ENCODE peak calls at places on chromosomes 7 and 10, in four cellular contexts. One of them, this sample, is unnamed. For H3K27me3 and H3K9me3, the result is how much of the 10 kb centered on the place peaks cover.

GRCh38 chr10:3178070-3178469 is 5.5 kb upstream of the PITRM1 start:
- DNase-seq in CD8-positive, alpha-beta T cell: no peak
- DNase-seq in effector memory CD4-positive, alpha-beta T cell: no peak
- DNase-seq in mesenchymal stem cell: no peak
- DNase-seq in this sample: no peak

GRCh38 chr7:4268040-4268965 is 413.8 kb upstream of the FOXK1 start:
- DNase-seq in mesenchymal stem cell: no peak
- DNase-seq in CD8-positive, alpha-beta T cell: no peak
- DNase-seq in effector memory CD4-positive, alpha-beta T cell: no peak
- DNase-seq in this sample: no peak

GRCh38 chr10:93826355-93826754 is 67.4 kb upstream of the SLC35G1 start:
- DNase-seq in CD8-positive, alpha-beta T cell: no peak
- DNase-seq in effector memory CD4-positive, alpha-beta T cell: no peak
- DNase-seq in mesenchymal stem cell: peak
- DNase-seq in this sample: no peak

GRCh38 chr10:17240617-17241016 is 12.6 kb downstream of the VIM start:
- DNase-seq in CD8-positive, alpha-beta T cell: no peak
- DNase-seq in mesenchymal stem cell: peak
- DNase-seq in effector memory CD4-positive, alpha-beta T cell: no peak
- DNase-seq in this sample: no peak

GRCh38 chr10:983951-984705 is 4.1 kb upstream of the GTPBP4 start:
- DNase-seq in mesenchymal stem cell: no peak
- DNase-seq in effector memory CD4-positive, alpha-beta T cell: no peak
- DNase-seq in CD8-positive, alpha-beta T cell: no peak
- DNase-seq in this sample: no peak

GRCh38 chr7:132516042-132516840 is 60.0 kb downstream of the PLXNA4 start:
- DNase-seq in mesenchymal stem cell: peak
- DNase-seq in effector memory CD4-positive, alpha-beta T cell: no peak
- DNase-seq in CD8-positive, alpha-beta T cell: no peak
- DNase-seq in this sample: no peak

GRCh38 chr7:67478066-67478465 is 481.4 kb downstream of the TYW1 start:
- DNase-seq in CD8-positive, alpha-beta T cell: no peak
- DNase-seq in effector memory CD4-positive, alpha-beta T cell: no peak
- DNase-seq in mesenchymal stem cell: no peak
- DNase-seq in this sample: no peak

GRCh38 chr10:128274938-128275337 is 148.7 kb upstream of the MKI67 start:
- DNase-seq in mesenchymal stem cell: peak
- DNase-seq in effector memory CD4-positive, alpha-beta T cell: no peak
- DNase-seq in CD8-positive, alpha-beta T cell: no peak
- DNase-seq in this sample: no peak

GRCh38 chr7:134547738-134548054 is 1.2 kb upstream of the AKR1B15 start:
- DNase-seq in mesenchymal stem cell: peak
- DNase-seq in CD8-positive, alpha-beta T cell: no peak
- DNase-seq in effector memory CD4-positive, alpha-beta T cell: no peak
- DNase-seq in this sample: no peak

GRCh38 chr7:100612730-100613446 is 548 bp downstream of the MOSPD3 start:
- DNase-seq in CD8-positive, alpha-beta T cell: no peak
- DNase-seq in effector memory CD4-positive, alpha-beta T cell: no peak
- DNase-seq in mesenchymal stem cell: peak
- DNase-seq in this sample: peak

GRCh38 chr10:108319434-108320222 is 1155.1 kb upstream of the SORCS1 start:
- DNase-seq in effector memory CD4-positive, alpha-beta T cell: no peak
- DNase-seq in mesenchymal stem cell: no peak
- DNase-seq in CD8-positive, alpha-beta T cell: no peak
- DNase-seq in this sample: no peak

GRCh38 chr10:36538945-36539586 is 586.3 kb upstream of the ANKRD30A start:
- DNase-seq in mesenchymal stem cell: peak
- DNase-seq in CD8-positive, alpha-beta T cell: no peak
- DNase-seq in effector memory CD4-positive, alpha-beta T cell: no peak
- DNase-seq in this sample: no peak

GRCh38 chr7:146096994-146097393 is 19.6 kb upstream of the CNTNAP2 start:
- DNase-seq in mesenchymal stem cell: no peak
- DNase-seq in effector memory CD4-positive, alpha-beta T cell: no peak
- DNase-seq in CD8-positive, alpha-beta T cell: no peak
- DNase-seq in this sample: no peak

GRCh38 chr7:50857804-50858203 is 75.1 kb upstream of the GRB10 start:
- DNase-seq in CD8-positive, alpha-beta T cell: no peak
- DNase-seq in effector memory CD4-positive, alpha-beta T cell: no peak
- DNase-seq in mesenchymal stem cell: no peak
- DNase-seq in this sample: no peak

GRCh38 chr7:110604885-110605284 is 486.0 kb upstream of the LRRN3 start:
- DNase-seq in CD8-positive, alpha-beta T cell: no peak
- DNase-seq in effector memory CD4-positive, alpha-beta T cell: no peak
- DNase-seq in mesenchymal stem cell: no peak
- DNase-seq in this sample: no peak

GRCh38 chr7:105677803-105678583 is 96.7 kb upstream of the EFCAB10 start:
- DNase-seq in mesenchymal stem cell: no peak
- DNase-seq in effector memory CD4-positive, alpha-beta T cell: peak
- DNase-seq in CD8-positive, alpha-beta T cell: peak
- DNase-seq in this sample: peak

GRCh38 chr7:29479606-29480200 is 83.9 kb upstream of the PRR15 start:
- DNase-seq in CD8-positive, alpha-beta T cell: no peak
- DNase-seq in effector memory CD4-positive, alpha-beta T cell: no peak
- DNase-seq in mesenchymal stem cell: peak
- DNase-seq in this sample: no peak

GRCh38 chr10:86311176-86311575 is 55.4 kb downstream of the GRID1 start:
- DNase-seq in mesenchymal stem cell: no peak
- DNase-seq in effector memory CD4-positive, alpha-beta T cell: no peak
- DNase-seq in CD8-positive, alpha-beta T cell: no peak
- DNase-seq in this sample: no peak

GRCh38 chr7:154910977-154911376 is 91.9 kb downstream of the PAXIP1 start:
- DNase-seq in CD8-positive, alpha-beta T cell: no peak
- DNase-seq in mesenchymal stem cell: no peak
- DNase-seq in effector memory CD4-positive, alpha-beta T cell: no peak
- DNase-seq in this sample: no peak

GRCh38 chr10:49107111-49107889 is 8.0 kb downstream of the VSTM4 start:
- DNase-seq in CD8-positive, alpha-beta T cell: no peak
- DNase-seq in effector memory CD4-positive, alpha-beta T cell: no peak
- DNase-seq in mesenchymal stem cell: no peak
- DNase-seq in this sample: no peak

GRCh38 chr7:43868181-43868580 is 1.1 kb downstream of the MRPS24 start:
- DNase-seq in mesenchymal stem cell: no peak
- DNase-seq in CD8-positive, alpha-beta T cell: no peak
- DNase-seq in effector memory CD4-positive, alpha-beta T cell: no peak
- DNase-seq in this sample: no peak

GRCh38 chr10:75877877-75878276 is 446.5 kb downstream of the LRMDA start:
- DNase-seq in effector memory CD4-positive, alpha-beta T cell: no peak
- DNase-seq in CD8-positive, alpha-beta T cell: no peak
- DNase-seq in mesenchymal stem cell: no peak
- DNase-seq in this sample: no peak

GRCh38 chr10:118542789-118543188 is 52.7 kb downstream of the PRLHR start:
- DNase-seq in CD8-positive, alpha-beta T cell: no peak
- DNase-seq in mesenchymal stem cell: no peak
- DNase-seq in effector memory CD4-positive, alpha-beta T cell: no peak
- DNase-seq in this sample: no peak

GRCh38 chr10:61634711-61635110 is 28.0 kb upstream of the CABCOCO1 start:
- DNase-seq in CD8-positive, alpha-beta T cell: no peak
- DNase-seq in effector memory CD4-positive, alpha-beta T cell: no peak
- DNase-seq in mesenchymal stem cell: peak
- DNase-seq in this sample: no peak

GRCh38 chr10:33134011-33134751 is 176.2 kb upstream of the ITGB1 start:
- DNase-seq in CD8-positive, alpha-beta T cell: peak
- DNase-seq in effector memory CD4-positive, alpha-beta T cell: peak
- DNase-seq in mesenchymal stem cell: peak
- DNase-seq in this sample: peak

GRCh38 chr7:151083071-151083823 is at the start of gene TMUB1:
- DNase-seq in effector memory CD4-positive, alpha-beta T cell: peak
- DNase-seq in mesenchymal stem cell: peak
- DNase-seq in CD8-positive, alpha-beta T cell: peak
- DNase-seq in this sample: peak

GRCh38 chr7:19143930-19144574 is 1.2 kb downstream of the FERD3L start:
- DNase-seq in effector memory CD4-positive, alpha-beta T cell: no peak
- DNase-seq in mesenchymal stem cell: no peak
- DNase-seq in CD8-positive, alpha-beta T cell: no peak
- DNase-seq in this sample: no peak

GRCh38 chr10:86756511-86757109 is at the start of gene BMPR1A:
- DNase-seq in mesenchymal stem cell: no peak
- DNase-seq in effector memory CD4-positive, alpha-beta T cell: no peak
- DNase-seq in CD8-positive, alpha-beta T cell: no peak
- DNase-seq in this sample: no peak

GRCh38 chr10:25843551-25844170 is 90.4 kb upstream of the MYO3A start:
- DNase-seq in effector memory CD4-positive, alpha-beta T cell: no peak
- DNase-seq in mesenchymal stem cell: no peak
- DNase-seq in CD8-positive, alpha-beta T cell: no peak
- DNase-seq in this sample: no peak

GRCh38 chr7:3091631-3092030 is 48.0 kb upstream of the CARD11 start:
- DNase-seq in CD8-positive, alpha-beta T cell: no peak
- DNase-seq in effector memory CD4-positive, alpha-beta T cell: no peak
- DNase-seq in mesenchymal stem cell: no peak
- DNase-seq in this sample: no peak
- H3K4me3 ChIP-seq in CD8-positive, alpha-beta T cell: peak
- H3K4me3 ChIP-seq in effector memory CD4-positive, alpha-beta T cell: no peak
- H3K4me3 ChIP-seq in mesenchymal stem cell: no peak
- H3K4me3 ChIP-seq in this sample: peak

DNA sequence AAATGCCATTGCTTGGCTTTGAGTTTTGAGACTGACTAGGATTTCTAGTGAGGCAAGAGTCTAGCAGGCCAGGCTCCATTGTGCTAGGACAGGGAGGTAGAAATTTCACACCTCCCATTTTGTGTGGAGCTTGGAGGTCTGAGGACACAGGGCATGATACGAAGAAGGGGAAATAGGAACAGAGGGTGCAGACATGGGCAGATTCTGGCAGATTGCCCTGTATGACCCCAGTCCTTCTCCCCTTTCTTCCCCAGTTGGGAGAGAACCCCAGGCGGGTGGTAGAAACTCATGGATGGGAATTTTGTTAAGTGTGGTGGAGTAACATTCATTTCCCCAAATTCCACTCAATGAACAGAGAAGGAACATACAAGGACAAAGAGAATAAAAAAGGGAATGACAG is 54.4 kb downstream of the RAMP3 start:
- DNase-seq in effector memory CD4-positive, alpha-beta T cell: no peak
- DNase-seq in CD8-positive, alpha-beta T cell: no peak
- DNase-seq in mesenchymal stem cell: no peak
- DNase-seq in this sample: no peak
- H3K27me3 ChIP-seq in effector memory CD4-positive, alpha-beta T cell: under half
- H3K27me3 ChIP-seq in CD8-positive, alpha-beta T cell: under half
- H3K27me3 ChIP-seq in mesenchymal stem cell: half or more
- H3K27me3 ChIP-seq in this sample: under half

DNA sequence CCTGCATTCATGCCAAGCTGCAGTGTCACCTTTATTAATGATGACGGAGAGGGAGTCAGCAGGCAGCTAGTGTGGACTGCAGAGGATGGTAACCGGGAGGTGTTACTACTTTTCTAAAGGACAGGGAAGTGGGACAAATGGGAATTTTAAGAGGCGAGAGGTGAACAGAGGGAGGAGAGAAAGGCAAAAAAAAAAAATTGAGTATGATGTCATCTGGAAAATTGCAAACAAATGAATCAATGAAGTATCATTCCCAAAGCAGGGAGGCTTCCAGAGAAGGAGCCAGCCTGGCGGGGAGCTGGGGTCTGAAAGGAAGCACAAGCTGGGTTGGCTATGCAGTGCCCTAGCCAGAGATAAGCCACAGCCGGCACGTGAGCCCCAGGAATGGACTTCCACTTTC is 12.9 kb downstream of the FRG2B start:
- DNase-seq in CD8-positive, alpha-beta T cell: no peak
- DNase-seq in mesenchymal stem cell: no peak
- DNase-seq in effector memory CD4-positive, alpha-beta T cell: no peak
- DNase-seq in this sample: no peak
- H3K9me3 ChIP-seq in CD8-positive, alpha-beta T cell: under half
- H3K9me3 ChIP-seq in mesenchymal stem cell: under half
- H3K9me3 ChIP-seq in effector memory CD4-positive, alpha-beta T cell: under half
- H3K9me3 ChIP-seq in this sample: under half

GRCh38 chr7:128832880-128833147 is 2.6 kb downstream of the FLNC start:
- DNase-seq in CD8-positive, alpha-beta T cell: no peak
- DNase-seq in mesenchymal stem cell: no peak
- DNase-seq in effector memory CD4-positive, alpha-beta T cell: no peak
- DNase-seq in this sample: no peak

GRCh38 chr7:128835231-128835751 is 5.1 kb downstream of the FLNC start:
- DNase-seq in CD8-positive, alpha-beta T cell: no peak
- DNase-seq in mesenchymal stem cell: no peak
- DNase-seq in effector memory CD4-positive, alpha-beta T cell: no peak
- DNase-seq in this sample: no peak

GRCh38 chr7:128833939-128834310 is 3.7 kb downstream of the FLNC start:
- DNase-seq in CD8-positive, alpha-beta T cell: no peak
- DNase-seq in mesenchymal stem cell: peak
- DNase-seq in effector memory CD4-positive, alpha-beta T cell: no peak
- DNase-seq in this sample: no peak

GRCh38 chr7:128831994-128832879 is 2.0 kb downstream of the FLNC start:
- DNase-seq in CD8-positive, alpha-beta T cell: no peak
- DNase-seq in effector memory CD4-positive, alpha-beta T cell: no peak
- DNase-seq in mesenchymal stem cell: peak
- DNase-seq in this sample: no peak

GRCh38 chr7:128833148-128833938 is 3.1 kb downstream of the FLNC start:
- DNase-seq in effector memory CD4-positive, alpha-beta T cell: no peak
- DNase-seq in mesenchymal stem cell: peak
- DNase-seq in CD8-positive, alpha-beta T cell: no peak
- DNase-seq in this sample: no peak
- H3K4me3 ChIP-seq in effector memory CD4-positive, alpha-beta T cell: no peak
- H3K4me3 ChIP-seq in mesenchymal stem cell: peak
- H3K4me3 ChIP-seq in CD8-positive, alpha-beta T cell: no peak
- H3K4me3 ChIP-seq in this sample: no peak

GRCh38 chr10:101132636-101133473 is 1.8 kb downstream of the TLX1 start:
- DNase-seq in CD8-positive, alpha-beta T cell: no peak
- DNase-seq in effector memory CD4-positive, alpha-beta T cell: no peak
- DNase-seq in mesenchymal stem cell: no peak
- DNase-seq in this sample: no peak

GRCh38 chr10:101131962-101132635 is 999 bp downstream of the TLX1 start:
- DNase-seq in mesenchymal stem cell: no peak
- DNase-seq in effector memory CD4-positive, alpha-beta T cell: no peak
- DNase-seq in CD8-positive, alpha-beta T cell: no peak
- DNase-seq in this sample: no peak

GRCh38 chr10:101135151-101136006 is 4.3 kb downstream of the TLX1 start:
- DNase-seq in mesenchymal stem cell: no peak
- DNase-seq in effector memory CD4-positive, alpha-beta T cell: no peak
- DNase-seq in CD8-positive, alpha-beta T cell: no peak
- DNase-seq in this sample: no peak

GRCh38 chr10:101134299-101135127 is 3.4 kb downstream of the TLX1 start:
- DNase-seq in mesenchymal stem cell: peak
- DNase-seq in CD8-positive, alpha-beta T cell: no peak
- DNase-seq in effector memory CD4-positive, alpha-beta T cell: no peak
- DNase-seq in this sample: no peak

DNA sequence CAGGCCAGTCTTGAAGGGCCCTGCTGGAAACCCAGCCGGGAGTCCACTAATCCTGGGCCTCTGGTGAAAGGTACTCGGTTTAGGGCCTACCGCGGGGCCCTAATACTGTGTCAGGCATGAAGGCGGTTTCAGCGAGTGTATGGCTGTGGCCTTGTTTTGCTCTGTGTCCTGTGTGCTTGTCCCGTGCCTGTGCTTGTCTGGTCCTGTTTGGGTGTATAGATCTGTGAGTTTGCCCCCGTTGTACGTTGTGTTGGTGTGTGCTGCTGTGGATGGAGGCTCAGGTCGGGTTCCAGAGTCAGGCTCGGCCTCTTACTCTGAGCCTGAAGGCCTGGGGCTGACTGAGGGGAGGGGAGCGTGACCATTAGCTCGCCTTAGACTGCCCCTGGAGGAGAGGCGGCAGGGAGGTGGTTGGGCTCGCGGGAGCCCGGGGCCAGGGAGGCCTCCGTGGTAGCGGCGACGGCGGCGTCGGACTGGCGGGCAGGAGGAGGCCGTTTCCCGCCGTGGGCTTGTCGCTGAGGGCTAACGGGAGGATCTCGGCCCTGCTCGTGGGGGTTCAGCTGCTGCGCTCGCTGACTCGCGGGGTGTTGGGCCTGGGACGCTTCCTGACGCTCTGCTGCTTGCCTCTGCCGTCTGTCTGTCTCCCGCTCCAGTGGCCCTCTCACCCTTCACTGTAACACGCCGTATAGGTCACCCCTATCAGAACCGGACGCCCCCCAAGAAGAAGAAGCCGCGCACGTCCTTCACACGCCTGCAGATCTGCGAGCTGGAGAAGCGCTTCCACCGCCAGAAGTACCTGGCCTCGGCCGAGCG is 2.6 kb downstream of the TLX1 start:
- DNase-seq in CD8-positive, alpha-beta T cell: no peak
- DNase-seq in effector memory CD4-positive, alpha-beta T cell: no peak
- DNase-seq in mesenchymal stem cell: no peak
- DNase-seq in this sample: no peak
- H3K27me3 ChIP-seq in CD8-positive, alpha-beta T cell: half or more
- H3K27me3 ChIP-seq in effector memory CD4-positive, alpha-beta T cell: half or more
- H3K27me3 ChIP-seq in mesenchymal stem cell: half or more
- H3K27me3 ChIP-seq in this sample: under half